ENCODE peak calls at places on chromosomes 5 and 9, in eight cellular contexts. O is endodermal cell, B is fibroblast of mammary gland, X is PC-9, A is IMR-90, Q is activated B cell treated with CpG ODN at 0.5 μM for 24 hours, F is OCI-LY7, M is astrocyte of the spinal cord. T is an unnamed sample.

GRCh38 chr5:121429761-121430160 is 421.9 kb upstream of the FTMT start:
- DNase-seq in O (no peak), B (no peak), X (no peak), A (no peak), Q (no peak), F (no peak), M (no peak), T (no peak)

GRCh38 chr9:137724818-137725240 is 106.0 kb downstream of the EHMT1 start:
- DNase-seq in O (no peak), B (no peak), X (no peak), A (no peak), Q (no peak), F (no peak), M (no peak), T (no peak)

GRCh38 chr9:105252405-105252756 is 7.9 kb downstream of the SLC44A1 start:
- DNase-seq in O (no peak), B (no peak), X (no peak), A (no peak), Q (no peak), F (no peak), M (no peak), T (no peak)

GRCh38 chr5:65482727-65483473 is 1.2 kb upstream of the ADAMTS6 start:
- DNase-seq in O (peak; percentile 72), B (peak; percentile 87), X (peak; percentile 44), A (peak; percentile 69), Q (no peak), F (peak; percentile 26), M (peak; percentile 86), T (no peak)

GRCh38 chr5:41510176-41510831 is at the start of gene PLCXD3:
- DNase-seq in O (peak; percentile 76), B (no peak), X (peak; percentile 51), A (no peak), Q (no peak), F (no peak), M (peak; percentile 4), T (no peak)

GRCh38 chr9:105877719-105878118 is 183.4 kb downstream of the TMEM38B start:
- DNase-seq in O (peak; percentile 62), B (no peak), X (no peak), A (no peak), Q (no peak), F (no peak), M (no peak), T (no peak)

GRCh38 chr5:122773615-122774014 is 1.3 kb upstream of the SNX2 start:
- DNase-seq in O (no peak), B (no peak), X (no peak), A (no peak), Q (no peak), F (no peak), M (no peak), T (no peak)

GRCh38 chr9:13367784-13368183 is 88.3 kb upstream of the MPDZ start:
- DNase-seq in O (no peak), B (no peak), X (no peak), A (no peak), Q (no peak), F (no peak), M (no peak), T (no peak)

GRCh38 chr9:137273616-137274320 is 3.8 kb upstream of the TOR4A start:
- DNase-seq in O (no peak), B (no peak), X (no peak), A (no peak), Q (no peak), F (peak; percentile 53), M (no peak), T (no peak)

GRCh38 chr5:219492-219891 is 1.4 kb downstream of the SDHA start:
- DNase-seq in O (peak; percentile 58), B (peak; percentile 64), X (no peak), A (peak; percentile 50), Q (peak; percentile 25), F (peak; percentile 29), M (peak; percentile 47), T (no peak)

GRCh38 chr9:85392270-85392669 is 349.5 kb downstream of the AGTPBP1 start:
- DNase-seq in O (no peak), B (no peak), X (no peak), A (no peak), Q (no peak), F (no peak), M (peak; percentile 41), T (no peak)

GRCh38 chr9:97853844-97854695 is 1.0 kb downstream of the FOXE1 start:
- DNase-seq in O (peak; percentile 87), B (peak; percentile 37), X (no peak), A (peak; percentile 33), Q (peak; percentile 49), F (peak; percentile 9), M (no peak), T (no peak)

GRCh38 chr9:120712539-120713031 is 1.7 kb downstream of the MEGF9 start:
- DNase-seq in O (no peak), B (no peak), X (no peak), A (no peak), Q (no peak), F (no peak), M (no peak), T (no peak)

GRCh38 chr5:172744106-172745104 is 26.6 kb downstream of the DUSP1 start:
- DNase-seq in O (no peak), B (no peak), X (peak; percentile 77), A (no peak), Q (no peak), F (no peak), M (no peak), T (no peak)

GRCh38 chr9:7123743-7124142 is 366.0 kb downstream of the KDM4C start:
- DNase-seq in O (no peak), B (peak; percentile 17), X (no peak), A (no peak), Q (no peak), F (no peak), M (no peak), T (no peak)

GRCh38 chr9:134420974-134421432 is 94.7 kb downstream of the RXRA start:
- DNase-seq in O (no peak), B (no peak), X (no peak), A (no peak), Q (no peak), F (no peak), M (no peak), T (no peak)

GRCh38 chr5:155148694-155149093 is 135.1 kb downstream of the KIF4B start:
- DNase-seq in O (no peak), B (no peak), X (no peak), A (no peak), Q (no peak), F (no peak), M (no peak), T (no peak)

GRCh38 chr9:70100362-70100761 is 56.7 kb downstream of the MAMDC2 start:
- DNase-seq in O (no peak), B (peak; percentile 64), X (no peak), A (peak; percentile 56), Q (no peak), F (no peak), M (no peak), T (no peak)

DNA sequence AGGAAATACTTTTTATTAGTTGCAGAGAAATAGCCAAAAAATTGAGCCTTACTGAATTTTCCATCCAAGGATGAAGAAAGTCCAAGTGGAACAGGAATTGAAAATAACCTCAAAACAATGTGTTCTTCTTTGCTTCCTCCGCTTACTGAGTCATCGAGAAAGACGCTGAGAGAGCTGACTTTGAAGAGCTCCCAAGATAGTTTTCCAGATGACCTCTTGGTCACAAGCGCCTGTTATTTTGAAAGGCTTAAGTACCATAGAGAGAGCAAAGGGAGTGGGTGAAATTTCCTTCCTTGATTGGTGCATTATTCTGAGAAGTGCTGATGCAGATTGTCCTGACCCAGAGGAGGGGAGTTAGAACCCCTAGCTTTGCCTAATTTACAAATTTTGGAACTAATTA is 253.6 kb upstream of the ATP10B start:
- DNase-seq in O (no peak), B (peak; percentile 95), X (no peak), A (no peak), Q (no peak), F (no peak), M (peak; percentile 45), T (no peak)
- TF ChIP-seq CTCF in O (no peak), B (no peak), X (no peak), A (no peak), Q (no peak), F (no peak), M (no peak), T (no peak)

DNA sequence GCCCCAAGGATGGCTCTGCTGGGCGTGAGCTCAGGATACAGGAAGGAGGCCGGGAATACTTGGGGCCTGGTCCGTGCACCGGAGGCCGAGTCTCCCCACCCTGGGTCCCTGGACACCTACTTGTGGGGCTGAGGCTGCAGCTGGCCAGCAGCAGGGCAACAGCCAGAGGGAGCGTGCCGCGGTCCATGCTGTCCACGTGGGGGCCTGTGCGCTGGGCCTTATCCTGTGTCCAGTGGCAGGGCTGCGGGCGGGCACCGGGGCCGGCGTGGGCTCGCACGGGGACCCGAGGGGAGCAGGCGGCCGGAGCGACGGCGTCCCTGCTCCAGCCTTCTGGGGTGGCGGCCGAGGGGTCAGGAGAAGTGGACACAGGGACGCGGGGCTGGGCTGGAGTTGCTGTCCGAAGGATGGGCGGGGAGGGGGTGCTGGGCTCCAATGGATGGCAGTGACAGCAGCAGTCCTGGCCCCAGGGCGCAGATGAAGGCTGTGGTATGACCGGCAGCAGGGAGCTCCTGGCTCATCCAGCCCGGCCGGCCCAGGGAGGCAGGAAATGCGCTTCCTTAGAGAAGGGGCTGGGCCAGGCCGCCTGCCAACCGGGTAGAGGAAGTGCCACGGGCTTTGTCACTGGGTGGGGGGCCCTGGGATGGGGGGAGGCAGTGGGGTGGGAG is at the start of gene ENG:
- DNase-seq in O (peak; percentile 83), B (peak; percentile 48), X (peak; percentile 43), A (peak; percentile 59), Q (no peak), F (no peak), M (peak; percentile 56), T (no peak)
- TF ChIP-seq CTCF in O (no peak), B (no peak), X (no peak), A (peak; percentile 31), Q (no peak), F (no peak), M (peak; percentile 33), T (peak; percentile 11)

DNA sequence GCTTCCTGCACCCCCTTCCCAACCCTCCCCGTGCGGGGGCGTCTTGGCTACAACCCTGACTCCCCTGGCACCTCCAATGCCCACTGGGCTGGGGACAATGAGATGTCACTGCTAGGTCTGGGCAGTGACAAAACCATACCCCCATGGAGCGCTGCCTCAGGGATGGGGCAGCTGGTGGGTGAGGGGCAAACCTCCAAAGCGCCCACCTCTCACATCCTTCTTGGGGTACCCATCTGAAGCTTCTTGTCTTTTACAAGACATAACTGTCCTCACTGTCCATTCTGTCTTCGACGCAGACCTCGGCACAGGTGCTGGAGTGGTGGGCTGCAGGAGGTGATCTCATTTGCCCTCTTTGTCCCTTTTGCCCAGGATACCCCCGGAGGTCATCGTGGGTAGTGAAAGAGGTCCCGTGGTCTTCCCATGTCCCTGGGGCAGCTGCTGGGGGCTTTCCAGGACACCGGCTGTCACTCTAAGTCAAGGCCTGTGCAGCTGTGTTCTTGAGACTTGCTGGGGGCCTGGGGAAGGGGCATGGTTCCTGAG is 27.8 kb upstream of the CSF1R start:
- DNase-seq in O (peak; percentile 68), B (no peak), X (no peak), A (no peak), Q (no peak), F (no peak), M (no peak), T (no peak)
- TF ChIP-seq CTCF in O (peak; percentile 60), B (no peak), X (no peak), A (no peak), Q (no peak), F (no peak), M (no peak), T (no peak)

GRCh38 chr5:173837654-173838053 is 50.5 kb upstream of the CPEB4 start:
- DNase-seq in O (no peak), B (no peak), X (no peak), A (no peak), Q (no peak), F (no peak), M (no peak), T (no peak)
- TF ChIP-seq CTCF in O (no peak), B (no peak), X (no peak), A (no peak), Q (no peak), F (no peak), M (no peak), T (no peak)